ENCODE peak calls at places on chromosomes 7 and 10, in four cellular contexts. E, S, T and U are unnamed samples.

GRCh38 chr10:90969148-90969547 is 48.3 kb upstream of the ANKRD1 start:
- DNase-seq in E (no peak), S (no peak), T (no peak), U (no peak)

GRCh38 chr10:62025901-62026879 is 124.7 kb downstream of the ARID5B start:
- DNase-seq in E (no peak), S (no peak), T (peak; percentile 68), U (no peak)

GRCh38 chr7:64877714-64878610 is 25.1 kb upstream of the ZNF273 start:
- DNase-seq in E (no peak), S (no peak), T (no peak), U (no peak)

GRCh38 chr10:102633282-102633681 is 11.0 kb upstream of the TRIM8 start:
- DNase-seq in E (peak; percentile 81), S (no peak), T (peak; percentile 77), U (no peak)

GRCh38 chr7:143214789-143215679 is 6.8 kb upstream of the TAS2R40 start:
- DNase-seq in E (no peak), S (no peak), T (peak; percentile 94), U (peak; percentile 62)

GRCh38 chr7:36084485-36085091 is 68.5 kb upstream of the EEPD1 start:
- DNase-seq in E (peak; percentile 91), S (no peak), T (no peak), U (peak; percentile 5)

GRCh38 chr10:91127341-91128082 is 93.0 kb upstream of the PCGF5 start:
- DNase-seq in E (no peak), S (no peak), T (no peak), U (no peak)

GRCh38 chr10:91104185-91105041 is 116.0 kb upstream of the PCGF5 start:
- DNase-seq in E (no peak), S (no peak), T (no peak), U (no peak)

GRCh38 chr7:2212906-2213305 is 19.8 kb downstream of the MAD1L1 start:
- DNase-seq in E (peak; percentile 43), S (no peak), T (no peak), U (no peak)

GRCh38 chr10:132189810-132190422 is 3.2 kb downstream of the DPYSL4 start:
- DNase-seq in E (peak; percentile 67), S (no peak), T (no peak), U (no peak)

GRCh38 chr7:23394828-23395227 is 75.5 kb downstream of the IGF2BP3 start:
- DNase-seq in E (no peak), S (no peak), T (no peak), U (no peak)

GRCh38 chr7:42093361-42093905 is 143.6 kb downstream of the GLI3 start:
- DNase-seq in E (no peak), S (no peak), T (no peak), U (no peak)

GRCh38 chr10:14586901-14587300 is 187.8 kb downstream of the FAM107B start:
- DNase-seq in E (no peak), S (no peak), T (no peak), U (no peak)

GRCh38 chr7:30412810-30413504 is 65.6 kb downstream of the NOD1 start:
- DNase-seq in E (no peak), S (no peak), T (peak; percentile 90), U (peak; percentile 81)

GRCh38 chr7:128021361-128021760 is 9.9 kb downstream of the LRRC4 start:
- DNase-seq in E (no peak), S (no peak), T (no peak), U (no peak)

GRCh38 chr10:71714592-71714991 is 5.0 kb downstream of the C10orf105 start:
- DNase-seq in E (no peak), S (no peak), T (no peak), U (no peak)

GRCh38 chr10:123149568-123150228 is 1.8 kb downstream of the HMX2 start:
- DNase-seq in E (peak; percentile 68), S (no peak), T (no peak), U (no peak)

GRCh38 chr7:143492043-143492471 is 14.4 kb downstream of the TAS2R41 start:
- DNase-seq in E (no peak), S (no peak), T (peak; percentile 80), U (no peak)

GRCh38 chr7:92319243-92319642 is 73.5 kb downstream of the ANKIB1 start:
- DNase-seq in E (no peak), S (no peak), T (no peak), U (no peak)

GRCh38 chr7:43108255-43109011 is 4.0 kb upstream of the HECW1 start:
- DNase-seq in E (peak; percentile 85), S (peak; percentile 42), T (peak; percentile 55), U (peak; percentile 66)

GRCh38 chr7:28411876-28412662 is at the start of gene CREB5:
- DNase-seq in E (no peak), S (no peak), T (no peak), U (no peak)

GRCh38 chr10:9681655-9682054 is 1336.0 kb upstream of the CELF2 start:
- DNase-seq in E (no peak), S (no peak), T (no peak), U (no peak)

GRCh38 chr10:120828940-120829339 is 22.2 kb upstream of the WDR11 start:
- DNase-seq in E (no peak), S (no peak), T (no peak), U (no peak)

GRCh38 chr7:93442478-93443224 is 131.9 kb downstream of the CALCR start:
- DNase-seq in E (no peak), S (no peak), T (peak; percentile 31), U (peak; percentile 4)

GRCh38 chr7:140723002-140723401 is 26.5 kb downstream of the NDUFB2 start:
- DNase-seq in E (no peak), S (no peak), T (no peak), U (no peak)

GRCh38 chr7:39664057-39664456 is 40.7 kb downstream of the RALA start:
- DNase-seq in E (no peak), S (no peak), T (no peak), U (no peak)

GRCh38 chr7:12583181-12583580 is 12.7 kb downstream of the SCIN start:
- DNase-seq in E (no peak), S (no peak), T (no peak), U (no peak)

GRCh38 chr7:73706122-73707044 is 13.1 kb downstream of the STX1A start:
- DNase-seq in E (no peak), S (no peak), T (no peak), U (no peak)

GRCh38 chr7:149379625-149380024 is 81.2 kb downstream of the ZNF777 start:
- DNase-seq in E (no peak), S (no peak), T (no peak), U (no peak)
- H3K4me3 ChIP-seq in E (no peak overlapping the region), S (no peak overlapping the region), T (no peak overlapping the region), U (no peak overlapping the region)

GRCh38 chr7:132899833-132900232 is 182.1 kb downstream of the CHCHD3 start:
- DNase-seq in E (no peak), S (no peak), T (no peak), U (no peak)
- TF ChIP-seq CTCF in E (no peak), S (no peak), T (no peak), U (no peak)

GRCh38 chr10:113555751-113556150 is 2.9 kb downstream of the HABP2 start:
- DNase-seq in E (no peak), S (no peak), T (no peak), U (no peak)
- H3K4me3 ChIP-seq in E (no peak overlapping the region), S (no peak overlapping the region), T (no peak overlapping the region), U (no peak overlapping the region)

GRCh38 chr10:125520968-125521367 is 162.0 kb downstream of the TEX36 start:
- DNase-seq in E (no peak), S (no peak), T (no peak), U (no peak)

GRCh38 chr10:125523347-125523746 is 159.6 kb downstream of the TEX36 start:
- DNase-seq in E (no peak), S (no peak), T (no peak), U (no peak)

DNA sequence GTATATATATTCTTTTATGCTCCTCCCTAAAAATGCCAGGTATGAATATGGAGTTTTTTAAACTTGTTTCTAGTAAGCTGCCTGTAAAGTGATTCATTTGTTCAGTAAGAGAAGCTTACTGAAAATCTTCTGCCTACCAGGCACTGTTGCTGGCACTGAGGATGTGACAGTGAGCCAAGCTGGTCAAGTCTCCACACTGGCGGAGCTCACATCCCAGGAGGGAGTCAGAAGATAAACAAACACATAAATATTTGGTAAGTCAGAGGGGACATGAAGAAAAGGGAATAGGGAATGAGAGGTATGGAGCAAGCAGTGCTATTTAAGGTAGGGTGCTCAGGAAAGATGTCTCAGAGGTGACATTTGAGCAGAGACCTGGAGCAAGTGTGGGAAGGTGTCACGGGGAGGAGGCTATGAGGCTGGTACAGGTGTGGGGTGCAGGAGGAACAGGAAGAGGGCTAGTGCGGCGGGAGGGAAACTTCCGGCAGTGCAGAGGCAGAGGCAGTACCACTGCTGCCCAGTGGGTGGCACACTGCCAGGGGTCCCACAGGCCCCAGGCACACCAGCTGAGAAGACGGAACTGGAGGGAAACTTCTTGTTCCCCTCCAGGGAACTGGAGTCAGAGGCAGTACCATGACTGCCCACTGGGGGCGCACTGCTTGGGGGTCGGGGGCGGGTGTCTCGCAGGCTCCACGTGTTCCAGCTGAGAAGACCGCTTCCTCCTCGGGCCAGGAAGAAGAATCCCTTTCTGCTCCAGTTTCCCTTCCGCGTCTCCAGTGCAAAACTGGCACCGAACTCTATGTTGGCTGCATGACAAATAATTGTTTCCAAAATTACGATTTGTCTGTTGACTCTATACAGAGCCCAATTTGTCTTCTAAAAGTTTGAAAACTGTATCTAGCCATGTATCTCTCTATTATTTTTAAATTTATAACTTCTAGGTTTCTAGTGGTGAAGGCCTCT is 161.0 kb downstream of the TEX36 start:
- DNase-seq in E (no peak), S (no peak), T (no peak), U (no peak)
- TF ChIP-seq CTCF in E (peak; percentile 9), S (peak; percentile 21), T (peak; percentile 77), U (peak; percentile 73)

GRCh38 chr7:130734525-130735272 is 692 bp upstream of the KLF14 start:
- DNase-seq in E (no peak), S (no peak), T (peak; percentile 16), U (no peak)

GRCh38 chr7:130732980-130733865 is 784 bp downstream of the KLF14 start:
- DNase-seq in E (peak; percentile 71), S (no peak), T (no peak), U (no peak)

GRCh38 chr7:130736298-130736900 is 2.4 kb upstream of the KLF14 start:
- DNase-seq in E (no peak), S (no peak), T (no peak), U (no peak)

GRCh38 chr7:130733866-130734524 is at the start of gene KLF14:
- DNase-seq in E (peak; percentile 54), S (peak; percentile 13), T (no peak), U (no peak)

DNA sequence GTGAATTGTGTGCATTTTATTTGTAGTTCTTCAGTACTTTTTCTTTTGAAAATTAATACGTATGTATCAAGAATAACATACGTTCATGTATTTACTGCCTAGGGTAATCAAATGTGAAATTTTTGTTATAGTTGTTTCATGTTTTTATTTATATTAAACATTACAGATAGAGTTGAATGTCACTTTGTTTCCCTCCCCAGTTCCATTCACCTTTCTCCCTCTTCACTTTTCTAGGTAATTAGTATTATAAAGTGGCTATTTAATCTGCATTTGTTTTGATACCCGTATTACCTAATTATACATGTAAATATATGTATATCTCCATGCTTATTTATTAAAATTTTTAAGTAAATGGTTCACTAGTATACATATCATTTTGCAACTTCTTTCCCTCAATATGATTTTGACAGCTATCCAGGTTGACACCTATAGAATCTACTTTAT is 1.3 kb upstream of the KLF14 start:
- DNase-seq in E (no peak), S (no peak), T (no peak), U (no peak)
- H3K4me3 ChIP-seq in E (no peak overlapping the region), S (peak overlapping the region; percentile 61), T (no peak overlapping the region), U (no peak overlapping the region)